ENCODE peak calls at places on chromosome 14, in seven cellular contexts. U is SK-N-SH, R is HCT116, X is GM12878, L is K562, J is HepG2, H is H1. D is an unnamed sample.

GRCh38 chr14:33569844-33570716 is 380.8 kb downstream of the EGLN3 start:
- DNase-seq in L (no peak), H (no peak), R (no peak), J (no peak), U (no peak), X (no peak), D (no peak)

GRCh38 chr14:39370415-39370814 is 61.8 kb downstream of the FBXO33 start:
- DNase-seq in U (no peak), J (no peak), L (no peak), R (no peak), X (no peak), H (no peak), D (no peak)

GRCh38 chr14:73167727-73168126 is 31.4 kb downstream of the PSEN1 start:
- DNase-seq in H (no peak), L (no peak), X (no peak), J (no peak), R (no peak), U (no peak), D (no peak)

GRCh38 chr14:85273952-85274351 is 256.0 kb upstream of the FLRT2 start:
- DNase-seq in J (no peak), R (no peak), X (no peak), U (no peak), L (no peak), H (no peak), D (no peak)

GRCh38 chr14:96167224-96168148 is 37.2 kb upstream of the BDKRB2 start:
- DNase-seq in H (no peak), J (no peak), X (no peak), R (no peak), L (no peak), U (no peak), D (peak; percentile 63)

GRCh38 chr14:88838015-88838414 is 13.6 kb downstream of the TTC8 start:
- DNase-seq in H (no peak), X (no peak), R (no peak), L (no peak), J (no peak), U (no peak), D (no peak)

GRCh38 chr14:90060965-90061848 is 587 bp upstream of the KCNK13 start:
- DNase-seq in R (no peak), X (no peak), H (peak; percentile 74), J (no peak), U (peak; percentile 65), L (peak; percentile 35), D (no peak)

GRCh38 chr14:75280448-75280830 is 1.8 kb downstream of the FOS start:
- DNase-seq in X (no peak), U (no peak), H (no peak), J (no peak), L (no peak), R (no peak), D (no peak)

GRCh38 chr14:99425272-99425681 is 55.4 kb downstream of the SETD3 start:
- DNase-seq in U (no peak), X (no peak), L (no peak), J (no peak), H (no peak), R (no peak), D (no peak)

GRCh38 chr14:105974902-105975301 is 448.5 kb downstream of the TMEM121 start:
- DNase-seq in H (peak; percentile 37), X (no peak), R (peak; percentile 8), L (peak; percentile 41), U (peak; percentile 72), J (peak; percentile 39), D (no peak)

GRCh38 chr14:52939427-52939826 is 11.4 kb downstream of the FERMT2 start:
- DNase-seq in H (no peak), R (no peak), J (no peak), X (no peak), U (no peak), L (no peak), D (no peak)

GRCh38 chr14:95442016-95442632 is 74.3 kb downstream of the SYNE3 start:
- DNase-seq in R (no peak), J (no peak), U (no peak), X (no peak), H (no peak), L (no peak), D (no peak)

GRCh38 chr14:37652042-37652441 is 56.6 kb downstream of the TTC6 start:
- DNase-seq in L (no peak), R (no peak), H (no peak), J (no peak), X (no peak), U (no peak), D (no peak)

GRCh38 chr14:37655418-37655817 is 60.0 kb downstream of the TTC6 start:
- DNase-seq in R (peak; percentile 0), J (peak; percentile 29), H (no peak), U (no peak), L (no peak), X (no peak), D (no peak)

GRCh38 chr14:37650356-37651037 is 55.1 kb downstream of the TTC6 start:
- DNase-seq in R (no peak), L (no peak), X (no peak), J (peak; percentile 82), U (no peak), H (no peak), D (peak; percentile 35)
- TF ChIP-seq JUND in R (no peak), L (no peak), X (no peak), J (no peak), U (no peak), H (no peak), D (peak; percentile 81)

DNA sequence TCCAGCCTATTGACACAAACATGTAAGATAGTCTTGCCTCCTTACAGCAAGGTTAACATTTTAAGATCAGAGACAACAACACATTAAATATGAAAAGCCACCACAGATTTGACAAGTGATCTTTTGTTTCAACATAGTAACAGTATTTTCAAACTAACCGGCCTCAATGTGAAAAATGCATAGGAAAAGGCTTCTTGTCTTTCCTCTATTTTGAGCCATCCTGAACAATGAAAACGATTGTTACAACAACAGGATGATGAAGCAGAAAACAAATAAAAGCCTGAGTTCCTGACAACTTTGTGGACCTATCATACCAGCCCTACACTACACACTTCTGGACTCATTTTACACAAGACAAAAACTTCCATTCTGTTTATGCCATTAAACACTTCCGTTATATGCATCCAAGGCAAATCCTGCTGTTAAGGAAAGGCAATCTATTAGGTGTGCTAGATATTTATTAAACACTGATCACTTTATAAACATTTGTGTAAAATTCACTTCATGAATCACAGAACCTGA is 37.3 kb downstream of the BAZ1A start:
- DNase-seq in R (no peak), H (no peak), L (no peak), X (no peak), U (no peak), J (peak; percentile 99), D (no peak)
- TF ChIP-seq JUND in R (no peak), H (no peak), L (no peak), X (no peak), U (no peak), J (no peak), D (no peak)

DNA sequence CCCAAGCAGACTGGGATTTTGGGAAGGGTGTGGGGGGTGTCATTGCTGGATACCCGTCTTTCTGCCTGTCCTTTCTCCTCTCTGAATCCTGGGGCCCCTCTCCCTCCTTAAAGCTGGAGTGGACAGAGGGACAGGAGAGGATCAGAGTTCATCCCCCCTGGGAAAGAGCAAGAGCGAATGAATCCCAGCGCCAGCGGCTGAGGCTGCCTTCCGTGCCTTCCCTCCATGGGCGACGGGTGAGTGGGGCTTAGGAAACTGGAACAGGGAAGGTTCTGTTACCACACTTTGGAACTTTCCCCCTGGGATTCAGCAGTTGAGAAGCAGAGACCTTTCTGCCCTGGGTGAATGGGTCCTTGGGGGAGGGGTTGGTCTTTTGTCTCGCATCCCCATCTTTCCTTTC is 16.2 kb upstream of the RIN3 start:
- DNase-seq in R (no peak), U (no peak), H (no peak), J (no peak), X (no peak), L (no peak), D (no peak)
- TF ChIP-seq JUND in R (no peak), U (no peak), H (no peak), J (no peak), X (no peak), L (no peak), D (no peak)

DNA sequence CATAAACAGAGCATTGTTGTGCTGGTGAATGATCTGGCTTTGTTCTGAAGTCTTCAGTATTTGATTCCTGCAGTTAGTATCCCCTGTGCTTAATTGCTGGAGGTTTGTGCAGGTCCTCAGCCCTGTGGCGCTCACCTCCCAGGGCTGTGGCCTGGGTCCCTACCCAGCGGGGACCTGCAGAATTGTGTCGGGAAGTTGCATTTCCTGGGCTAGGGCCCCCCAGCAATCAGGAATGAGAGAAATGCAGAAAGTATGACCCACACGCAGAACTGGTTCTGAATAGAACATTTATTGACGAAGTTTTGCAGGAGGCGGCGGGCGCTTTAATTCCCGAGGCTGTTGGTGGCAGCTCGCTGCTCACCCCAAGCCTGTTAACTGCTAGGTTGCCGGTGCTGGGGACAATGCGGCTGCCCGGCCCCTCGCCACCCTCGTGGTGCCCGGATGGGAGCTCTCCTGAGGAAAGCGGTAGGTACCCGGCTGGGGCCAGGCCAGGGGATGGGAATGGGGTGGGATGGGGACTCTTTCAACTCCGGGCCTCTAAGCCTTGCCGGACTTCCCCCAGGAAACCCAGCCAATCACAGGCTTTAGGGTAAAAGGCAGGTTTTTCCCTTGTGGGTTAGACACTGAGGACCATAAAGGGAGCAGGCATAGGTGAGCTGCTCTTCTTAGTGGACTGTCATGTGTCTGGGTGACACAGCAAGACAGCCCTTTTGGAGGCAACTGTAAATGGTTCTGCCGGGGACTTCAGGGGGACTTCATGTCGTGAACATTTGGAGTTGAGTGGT is 11.6 kb downstream of the PLEKHG3 start:
- DNase-seq in H (peak; percentile 80), J (no peak), L (no peak), R (no peak), U (no peak), X (no peak), D (peak; percentile 60)
- TF ChIP-seq JUND in H (no peak), J (no peak), L (no peak), R (no peak), U (no peak), X (no peak), D (no peak)

DNA sequence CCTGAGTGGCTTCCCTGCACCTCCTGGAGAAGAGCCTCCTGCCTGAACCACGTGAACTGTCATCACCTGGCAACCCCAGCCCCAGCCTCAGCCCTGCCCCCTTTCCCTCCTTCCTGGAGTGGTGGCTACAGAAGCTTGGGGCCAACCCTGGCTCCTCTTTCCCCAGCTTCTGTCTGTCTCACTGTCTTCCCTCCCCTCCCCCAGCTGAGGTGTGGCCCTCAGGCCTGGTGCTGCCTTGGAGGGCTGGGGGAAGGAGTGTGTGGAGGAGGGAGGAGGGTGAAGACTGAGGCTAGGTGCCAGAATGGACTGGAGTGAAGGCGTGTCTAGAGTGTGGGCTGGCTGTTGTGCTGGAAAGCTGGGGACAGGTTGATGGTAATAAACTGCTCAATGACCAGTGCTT is 9.7 kb downstream of the NFATC4 start:
- DNase-seq in U (no peak), L (peak; percentile 74), R (no peak), J (no peak), X (no peak), H (no peak), D (no peak)
- TF ChIP-seq JUND in U (no peak), L (no peak), R (no peak), J (no peak), X (no peak), H (no peak), D (no peak)